ENCODE peak calls at places on chromosomes 2 and 18, in six cellular contexts. S is HTR-8/SVneo; T is stimulated activated CD8-positive, alpha-beta memory T cell treated with anti-CD3 and anti-CD28 coated beads, Interleukin-7, amount 100 ng/mL, for 24 hours; L is A549; O is IMR-90; E is astrocyte of the spinal cord. B is an unnamed sample.
A peak's percentile ranks its signal among the peaks of the same experiment; 100 is the strongest.

GRCh38 chr18:54280206-54280550 is 10.9 kb downstream of the POLI start:
- DNase-seq in T (no peak), O (no peak), L (no peak), E (no peak), S (no peak), B (no peak)

GRCh38 chr2:109438773-109439191 is 175.0 kb downstream of the SEPTIN10 start:
- DNase-seq in E (peak; percentile 85), O (peak; percentile 86), S (no peak), L (peak; percentile 12), T (no peak), B (no peak)

GRCh38 chr2:158756331-158756730 is 38.8 kb upstream of the DAPL1 start:
- DNase-seq in T (no peak), O (peak; percentile 2), S (no peak), E (no peak), L (no peak), B (no peak)

GRCh38 chr18:73942956-73943355 is 204.7 kb downstream of the FBXO15 start:
- DNase-seq in O (no peak), S (no peak), T (no peak), L (no peak), E (no peak), B (no peak)

GRCh38 chr18:50009772-50010171 is 185.2 kb downstream of the MYO5B start:
- DNase-seq in L (peak; percentile 37), O (peak; percentile 5), T (no peak), S (peak; percentile 22), E (no peak), B (peak; percentile 14)

GRCh38 chr2:16392647-16393482 is 272.8 kb downstream of the CYRIA start:
- DNase-seq in T (no peak), S (no peak), E (no peak), L (no peak), O (no peak), B (no peak)

GRCh38 chr2:238698451-238699306 is 149.2 kb upstream of the TWIST2 start:
- DNase-seq in S (no peak), T (no peak), O (no peak), L (no peak), E (no peak), B (no peak)

GRCh38 chr2:56741601-56742102 is 557.9 kb downstream of the CCDC85A start:
- DNase-seq in E (peak; percentile 95), O (peak; percentile 71), S (peak; percentile 67), T (no peak), L (peak; percentile 91), B (no peak)

GRCh38 chr2:135169900-135170753 is 118.0 kb downstream of the RAB3GAP1 start:
- DNase-seq in S (no peak), T (no peak), L (no peak), E (no peak), O (no peak), B (no peak)

GRCh38 chr2:241754042-241754441 is 19.6 kb downstream of the D2HGDH start:
- DNase-seq in S (no peak), O (no peak), T (no peak), L (no peak), E (no peak), B (no peak)

GRCh38 chr2:39736593-39736992 is 42.5 kb downstream of the THUMPD2 start:
- DNase-seq in T (no peak), E (peak; percentile 94), S (no peak), O (peak; percentile 95), L (no peak), B (no peak)

GRCh38 chr2:150182564-150183249 is 304.8 kb downstream of the RND3 start:
- DNase-seq in S (no peak), T (no peak), E (no peak), L (no peak), O (no peak), B (no peak)

GRCh38 chr2:84458436-84459027 is 548 bp downstream of the SUCLG1 start:
- DNase-seq in S (no peak), T (no peak), L (peak; percentile 7), O (peak; percentile 12), E (no peak), B (peak; percentile 10)

GRCh38 chr2:30511122-30512083 is 64.4 kb downstream of the LCLAT1 start:
- DNase-seq in L (peak; percentile 67), E (peak; percentile 40), T (no peak), S (peak; percentile 12), O (peak; percentile 60), B (no peak)

GRCh38 chr2:48852938-48853337 is 97.4 kb upstream of the LHCGR start:
- DNase-seq in T (no peak), E (peak; percentile 59), O (peak; percentile 97), S (no peak), L (no peak), B (no peak)

GRCh38 chr18:72826736-72827135 is 41.1 kb downstream of the NETO1 start:
- DNase-seq in T (no peak), L (no peak), E (no peak), S (no peak), O (no peak), B (no peak)

GRCh38 chr18:79433431-79433830 is 37.7 kb downstream of the NFATC1 start:
- DNase-seq in L (no peak), S (no peak), T (no peak), O (no peak), E (no peak), B (no peak)

GRCh38 chr2:162327806-162328205 is 9.3 kb upstream of the IFIH1 start:
- DNase-seq in L (no peak), O (no peak), T (no peak), S (no peak), E (no peak), B (no peak)

GRCh38 chr2:120346667-120347358 is 877 bp downstream of the INHBB start:
- DNase-seq in L (peak; percentile 38), S (no peak), T (no peak), O (peak; percentile 65), E (peak; percentile 12), B (no peak)

GRCh38 chr2:43160778-43161177 is 65.6 kb downstream of the ZFP36L2 start:
- DNase-seq in E (no peak), T (no peak), L (no peak), O (no peak), S (no peak), B (no peak)

GRCh38 chr2:75506131-75506697 is 54.5 kb downstream of the EVA1A start:
- DNase-seq in O (peak; percentile 31), L (no peak), S (no peak), E (no peak), T (no peak), B (no peak)

GRCh38 chr2:38922902-38923301 is 33.2 kb downstream of the ARHGEF33 start:
- DNase-seq in O (no peak), E (no peak), L (no peak), T (no peak), S (no peak), B (no peak)

GRCh38 chr2:120982598-120982997 is 246.9 kb downstream of the GLI2 start:
- DNase-seq in S (no peak), O (no peak), L (no peak), T (no peak), E (no peak), B (no peak)

GRCh38 chr2:232888099-232888836 is 18.2 kb downstream of the SNORC start:
- DNase-seq in O (no peak), T (no peak), L (no peak), S (no peak), E (no peak), B (no peak)

GRCh38 chr2:240820607-240821428 is 799 bp upstream of the KIF1A start:
- DNase-seq in L (peak; percentile 44), T (no peak), O (no peak), E (no peak), S (no peak), B (no peak)

GRCh38 chr2:239239607-239240479 is 161.0 kb downstream of the HDAC4 start:
- DNase-seq in O (peak; percentile 53), T (no peak), E (no peak), L (no peak), S (no peak), B (no peak)

GRCh38 chr18:961644-962355 is 57.1 kb downstream of the ADCYAP1 start:
- DNase-seq in O (peak; percentile 35), T (peak; percentile 18), E (peak; percentile 65), S (peak; percentile 45), L (peak; percentile 14), B (peak; percentile 6)

GRCh38 chr2:45345331-45346305 is 265.4 kb downstream of the SRBD1 start:
- DNase-seq in S (no peak), E (no peak), T (no peak), L (no peak), O (no peak), B (no peak)

B was measured in stimulated activated CD4-positive, alpha-beta T cell treated with anti-CD3 and anti-CD28 coated beads, TNF-alpha, amount 100 ng/mL, for 48 hours.